ENCODE peak calls at places on chromosomes 7 and 10, in six cellular contexts. A is NT2/D1; P is thoracic aorta; D is left ventricle myocardium inferior; U is esophagus squamous epithelium; M is CD8-positive, alpha-beta memory T cell. O is an unnamed sample.

GRCh38 chr10:98170249-98171117 is 36.0 kb downstream of the R3HCC1L start:
- DNase-seq in A (peak; percentile 46), P (no peak), D (no peak), U (no peak), M (no peak), O (no peak)

GRCh38 chr10:75530337-75530736 is 98.9 kb downstream of the LRMDA start:
- DNase-seq in A (no peak), P (peak; percentile 36), D (no peak), U (no peak), M (no peak), O (no peak)

GRCh38 chr7:4834601-4835397 is 27.0 kb downstream of the PAPOLB start:
- DNase-seq in A (no peak), P (no peak), D (no peak), U (no peak), M (no peak), O (no peak)

GRCh38 chr7:71521506-71521905 is 389.6 kb downstream of the GALNT17 start:
- DNase-seq in A (no peak), P (no peak), D (no peak), U (no peak), M (no peak), O (no peak)

GRCh38 chr7:138975343-138976104 is 5.7 kb downstream of the KIAA1549 start:
- DNase-seq in A (no peak), P (no peak), D (no peak), U (no peak), M (no peak), O (no peak)

GRCh38 chr7:150382123-150382843 is 3.2 kb downstream of the ZNF775 start:
- DNase-seq in A (no peak), P (no peak), D (no peak), U (no peak), M (no peak), O (no peak)

GRCh38 chr10:61907587-61907986 is 6.1 kb downstream of the ARID5B start:
- DNase-seq in A (no peak), P (no peak), D (no peak), U (no peak), M (no peak), O (no peak)

GRCh38 chr7:37208528-37208927 is 240.1 kb downstream of the ELMO1 start:
- DNase-seq in A (peak; percentile 55), P (peak; percentile 29), D (peak; percentile 44), U (peak; percentile 5), M (no peak), O (no peak)

GRCh38 chr10:28089467-28089866 is 90.6 kb upstream of the ODAD2 start:
- DNase-seq in A (no peak), P (no peak), D (no peak), U (no peak), M (no peak), O (no peak)

GRCh38 chr7:192701-193536 is 548 bp downstream of the FAM20C start:
- DNase-seq in A (no peak), P (no peak), D (no peak), U (no peak), M (no peak), O (no peak)

GRCh38 chr7:136998495-136998894 is 130.0 kb downstream of the CHRM2 start:
- DNase-seq in A (no peak), P (no peak), D (no peak), U (no peak), M (no peak), O (no peak)

GRCh38 chr7:155483245-155483644 is 25.3 kb downstream of the EN2 start:
- DNase-seq in A (no peak), P (no peak), D (no peak), U (no peak), M (no peak), O (no peak)

GRCh38 chr7:128215739-128216138 is 25.3 kb upstream of the LEP start:
- DNase-seq in A (no peak), P (no peak), D (no peak), U (no peak), M (no peak), O (no peak)

GRCh38 chr7:20404371-20404770 is 73.7 kb downstream of the ITGB8 start:
- DNase-seq in A (no peak), P (no peak), D (no peak), U (no peak), M (no peak), O (no peak)

GRCh38 chr10:93541402-93542357 is 24.8 kb upstream of the FFAR4 start:
- DNase-seq in A (peak; percentile 23), P (no peak), D (peak; percentile 41), U (no peak), M (no peak), O (no peak)

GRCh38 chr7:2049111-2049781 is 183.5 kb downstream of the MAD1L1 start:
- DNase-seq in A (no peak), P (no peak), D (no peak), U (no peak), M (no peak), O (no peak)

GRCh38 chr10:82558208-82558607 is 683.2 kb downstream of the NRG3 start:
- DNase-seq in A (no peak), P (no peak), D (no peak), U (no peak), M (no peak), O (no peak)

GRCh38 chr10:132868995-132869394 is 73.4 kb downstream of the CFAP46 start:
- DNase-seq in A (no peak), P (no peak), D (peak; percentile 8), U (no peak), M (no peak), O (no peak)

GRCh38 chr10:98364432-98365102 is 50.4 kb downstream of the PYROXD2 start:
- DNase-seq in A (no peak), P (no peak), D (no peak), U (no peak), M (no peak), O (no peak)

GRCh38 chr10:102268333-102268999 is 23.1 kb downstream of the GBF1 start:
- DNase-seq in A (no peak), P (no peak), D (no peak), U (no peak), M (no peak), O (no peak)

GRCh38 chr7:81333004-81333403 is 414.2 kb upstream of the SEMA3C start:
- DNase-seq in A (no peak), P (no peak), D (no peak), U (no peak), M (no peak), O (no peak)

GRCh38 chr10:33391611-33392010 is 57.1 kb upstream of the NRP1 start:
- DNase-seq in A (no peak), P (no peak), D (no peak), U (no peak), M (no peak), O (no peak)

GRCh38 chr7:133545613-133546012 is 292.7 kb downstream of the EXOC4 start:
- DNase-seq in A (no peak), P (no peak), D (no peak), U (no peak), M (no peak), O (no peak)

GRCh38 chr7:55381696-55382095 is 16.6 kb downstream of the LANCL2 start:
- DNase-seq in A (no peak), P (no peak), D (no peak), U (no peak), M (no peak), O (no peak)

GRCh38 chr7:55377162-55377810 is 12.1 kb downstream of the LANCL2 start:
- DNase-seq in A (no peak), P (no peak), D (no peak), U (no peak), M (no peak), O (no peak)

GRCh38 chr7:55381187-55381586 is 16.1 kb downstream of the LANCL2 start:
- DNase-seq in A (no peak), P (no peak), D (no peak), U (no peak), M (no peak), O (no peak)

GRCh38 chr7:55386541-55386940 is 21.4 kb downstream of the LANCL2 start:
- DNase-seq in A (no peak), P (no peak), D (no peak), U (no peak), M (no peak), O (no peak)

GRCh38 chr7:55382251-55382650 is 17.1 kb downstream of the LANCL2 start:
- DNase-seq in A (no peak), P (no peak), D (no peak), U (no peak), M (no peak), O (no peak)
- H3K9me3 ChIP-seq in A (peaks cover 46% of the 10 kb centered on the region), P (no peaks in the 10 kb centered on the region), D (peaks cover 11% of the 10 kb centered on the region), U (peaks cover 11% of the 10 kb centered on the region), M (peaks cover 9% of the 10 kb centered on the region), O (peaks cover 2% of the 10 kb centered on the region)

DNA sequence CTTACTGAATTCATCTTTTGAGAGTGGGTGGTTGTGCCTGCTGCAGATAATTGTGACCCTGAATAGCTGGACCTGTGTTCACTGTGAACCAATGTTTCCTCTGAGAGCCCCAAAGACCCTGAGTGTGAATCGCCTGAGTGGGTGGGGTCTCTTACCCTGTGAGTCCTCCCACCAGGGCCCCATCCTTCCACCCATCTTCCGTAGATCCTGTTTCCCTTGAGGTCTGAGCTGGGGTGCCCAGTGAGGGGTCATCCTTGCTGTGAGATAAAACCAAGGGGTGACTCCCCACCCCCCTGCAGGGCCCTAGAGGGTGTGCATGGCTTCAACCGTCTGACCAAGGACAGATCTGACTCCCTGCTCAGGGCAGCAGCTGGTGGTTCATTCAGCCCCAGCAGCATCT is 78.0 kb upstream of the ZNF479 start:
- DNase-seq in A (no peak), P (no peak), D (no peak), U (no peak), M (no peak), O (no peak)
- H3K9me3 ChIP-seq in A (no peaks in the 10 kb centered on the region), P (no peaks in the 10 kb centered on the region), D (peaks cover 56% of the 10 kb centered on the region), U (peaks cover 12% of the 10 kb centered on the region), M (no peaks in the 10 kb centered on the region), O (no peaks in the 10 kb centered on the region)

GRCh38 chr7:47092331-47092730 is 489.6 kb downstream of the TNS3 start:
- DNase-seq in A (no peak), P (no peak), D (no peak), U (no peak), M (no peak), O (no peak)

GRCh38 chr7:47088329-47089067 is 493.4 kb downstream of the TNS3 start:
- DNase-seq in A (peak; percentile 65), P (no peak), D (peak; percentile 49), U (no peak), M (no peak), O (no peak)

GRCh38 chr7:47087866-47088265 is 494.0 kb downstream of the TNS3 start:
- DNase-seq in A (no peak), P (no peak), D (no peak), U (no peak), M (no peak), O (no peak)

GRCh38 chr7:47091141-47091540 is 490.8 kb downstream of the TNS3 start:
- DNase-seq in A (no peak), P (no peak), D (no peak), U (no peak), M (no peak), O (no peak)

DNA sequence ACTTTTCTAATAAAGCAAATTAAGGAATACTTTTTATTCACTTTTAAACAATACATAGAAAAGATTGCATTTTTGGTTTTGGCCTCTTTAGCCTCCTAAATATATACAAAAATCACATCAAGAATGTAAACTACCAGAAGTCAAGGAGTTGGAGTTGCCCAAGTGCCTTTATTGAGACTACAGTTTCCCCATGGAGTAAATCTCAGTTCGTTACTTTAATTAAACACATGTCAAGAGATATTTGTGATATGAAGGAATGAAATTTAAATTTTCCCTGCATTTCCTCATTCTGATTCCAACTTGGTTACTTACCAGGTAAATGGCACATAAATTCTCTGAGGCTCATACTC is 492.9 kb downstream of the TNS3 start:
- DNase-seq in A (no peak), P (no peak), D (no peak), U (no peak), M (no peak), O (no peak)
- H3K9me3 ChIP-seq in A (no peaks in the 10 kb centered on the region), P (no peaks in the 10 kb centered on the region), D (no peaks in the 10 kb centered on the region), U (no peaks in the 10 kb centered on the region), M (no peaks in the 10 kb centered on the region), O (no peaks in the 10 kb centered on the region)

GRCh38 chr7:57774300-57774699 is 324.3 kb downstream of the ZNF716 start:
- DNase-seq in A (no peak), P (no peak), D (no peak), U (no peak), M (no peak), O (no peak)
- H3K9me3 ChIP-seq in A (no peaks in the 10 kb centered on the region), P (peaks cover 3% of the 10 kb centered on the region), D (no peaks in the 10 kb centered on the region), U (peaks cover 7% of the 10 kb centered on the region), M (no peaks in the 10 kb centered on the region), O (no peaks in the 10 kb centered on the region)

O was measured in T-helper 17 cell.